ENCODE peak calls at places on chromosome 5, in five cellular contexts. A, P, J, N and K are unnamed samples.

GRCh38 chr5:143101740-143102386 is 301.6 kb downstream of the NR3C1 start:
- DNase-seq in A (no peak), P (no peak), J (no peak), N (peak), K (no peak)

GRCh38 chr5:42614509-42614908 is 142.1 kb upstream of the CCDC152 start:
- DNase-seq in A (no peak), P (no peak), J (no peak), N (no peak), K (no peak)

GRCh38 chr5:5313081-5313736 is 109.3 kb upstream of the ICE1 start:
- DNase-seq in A (no peak), P (no peak), J (peak), N (no peak), K (no peak)

GRCh38 chr5:142597546-142598337 is 88.1 kb downstream of the FGF1 start:
- DNase-seq in A (no peak), P (no peak), J (peak), N (peak), K (no peak)

GRCh38 chr5:157115502-157115901 is 6.7 kb upstream of the HAVCR2 start:
- DNase-seq in A (no peak), P (no peak), J (no peak), N (no peak), K (no peak)

GRCh38 chr5:124477577-124477976 is 268.9 kb downstream of the ZNF608 start:
- DNase-seq in A (no peak), P (no peak), J (no peak), N (no peak), K (no peak)

GRCh38 chr5:141849371-141850182 is 28.6 kb downstream of the PCDH1 start:
- DNase-seq in A (peak), P (peak), J (peak), N (peak), K (peak)

GRCh38 chr5:127307868-127308267 is 17.3 kb downstream of the MEGF10 start:
- DNase-seq in A (no peak), P (no peak), J (no peak), N (no peak), K (no peak)

GRCh38 chr5:142784405-142784955 is 14.3 kb downstream of the ARHGAP26 start:
- DNase-seq in A (no peak), P (no peak), J (no peak), N (no peak), K (no peak)

GRCh38 chr5:172713113-172713808 is 57.7 kb downstream of the DUSP1 start:
- DNase-seq in A (peak), P (peak), J (no peak), N (peak), K (peak)

GRCh38 chr5:112694853-112695709 is 42.6 kb upstream of the APC start:
- DNase-seq in A (no peak), P (no peak), J (no peak), N (peak), K (no peak)
- TF ChIP-seq TAF1 in A (no peak), P (no peak), J (no peak), N (no peak), K (no peak)

DNA sequence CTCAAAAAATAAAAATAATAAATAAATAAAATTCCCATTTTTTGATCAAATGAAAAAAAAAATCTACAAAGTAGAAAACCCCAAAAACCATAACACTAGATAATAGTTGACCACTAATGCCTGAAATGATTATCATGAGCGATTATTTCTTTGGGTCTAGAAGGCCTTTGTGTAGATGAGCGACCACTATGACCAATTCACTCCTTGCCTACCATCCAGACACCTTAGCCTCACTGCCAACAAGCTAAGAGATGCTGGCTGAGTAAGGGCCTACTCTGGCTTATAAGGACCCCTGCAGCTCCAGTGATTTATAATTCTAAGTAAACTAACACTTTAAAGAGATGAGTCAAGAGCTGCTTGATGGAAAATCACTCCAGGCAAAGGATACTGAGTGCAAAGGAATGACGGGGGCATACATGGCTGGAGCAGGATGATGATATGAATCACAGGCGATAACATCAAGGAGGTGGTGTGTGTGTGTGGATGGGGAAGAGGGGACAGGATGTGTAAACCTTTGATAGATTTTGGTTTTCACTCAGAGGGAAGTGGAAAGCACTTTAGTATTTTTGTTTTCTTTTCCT is 4.8 kb upstream of the F2RL1 start:
- DNase-seq in A (no peak), P (no peak), J (peak), N (no peak), K (no peak)
- TF ChIP-seq POLR2AphosphoS5 in A (no peak), P (no peak), J (no peak), N (no peak), K (no peak)

GRCh38 chr5:35771321-35771720 is 85.4 kb upstream of the IL7R start:
- DNase-seq in A (no peak), P (no peak), J (no peak), N (no peak), K (no peak)
- TF ChIP-seq TAF1 in A (no peak), P (no peak), J (no peak), N (no peak), K (no peak)

GRCh38 chr5:151132959-151133358 is 24.6 kb downstream of the ANXA6 start:
- DNase-seq in A (no peak), P (no peak), J (no peak), N (no peak), K (no peak)
- TF ChIP-seq POLR2AphosphoS5 in A (no peak), P (no peak), J (no peak), N (no peak), K (no peak)

GRCh38 chr5:61289241-61289640 is 42.8 kb upstream of the ZSWIM6 start:
- DNase-seq in A (no peak), P (no peak), J (no peak), N (no peak), K (no peak)
- TF ChIP-seq TAF1 in A (no peak), P (no peak), J (no peak), N (no peak), K (no peak)

DNA sequence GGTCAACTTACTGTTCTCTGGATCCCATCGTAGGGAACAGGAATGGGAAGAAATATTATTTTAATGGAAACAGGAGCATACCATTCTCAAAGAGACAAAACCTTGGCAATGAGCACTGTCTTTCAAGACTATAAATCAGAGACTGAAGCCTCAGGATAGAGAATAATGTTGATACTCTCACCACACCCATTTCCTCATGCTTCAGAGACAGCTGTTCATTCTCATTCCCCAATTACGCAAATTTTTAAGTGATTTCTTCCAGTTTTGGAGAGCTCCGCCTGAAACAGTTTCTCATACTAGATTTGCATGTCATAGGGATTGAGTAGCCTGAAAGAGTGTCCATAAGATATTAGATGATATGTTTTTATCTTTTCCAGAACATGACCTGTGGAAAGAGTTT is 290.5 kb upstream of the RASA1 start:
- DNase-seq in A (no peak), P (no peak), J (no peak), N (no peak), K (no peak)
- TF ChIP-seq POLR2AphosphoS5 in A (no peak), P (no peak), J (no peak), N (no peak), K (no peak)

GRCh38 chr5:168434746-168435321 is 51.4 kb upstream of the RARS1 start:
- DNase-seq in A (no peak), P (no peak), J (no peak), N (no peak), K (no peak)
- TF ChIP-seq TAF1 in A (no peak), P (no peak), J (no peak), N (no peak), K (no peak)

GRCh38 chr5:134758504-134759341 is at the start of gene DDX46:
- DNase-seq in A (peak), P (peak), J (peak), N (peak), K (peak)
- TF ChIP-seq POLR2AphosphoS5 in A (peak), P (peak), J (peak), N (peak), K (peak)

GRCh38 chr5:10202089-10202753 is 47.5 kb downstream of the ATPSCKMT start:
- DNase-seq in A (no peak), P (no peak), J (no peak), N (no peak), K (no peak)

GRCh38 chr5:10199700-10200099 is 50.0 kb downstream of the ATPSCKMT start:
- DNase-seq in A (no peak), P (no peak), J (no peak), N (no peak), K (no peak)

GRCh38 chr5:10198021-10198420 is 51.7 kb downstream of the ATPSCKMT start:
- DNase-seq in A (no peak), P (no peak), J (no peak), N (no peak), K (no peak)

DNA sequence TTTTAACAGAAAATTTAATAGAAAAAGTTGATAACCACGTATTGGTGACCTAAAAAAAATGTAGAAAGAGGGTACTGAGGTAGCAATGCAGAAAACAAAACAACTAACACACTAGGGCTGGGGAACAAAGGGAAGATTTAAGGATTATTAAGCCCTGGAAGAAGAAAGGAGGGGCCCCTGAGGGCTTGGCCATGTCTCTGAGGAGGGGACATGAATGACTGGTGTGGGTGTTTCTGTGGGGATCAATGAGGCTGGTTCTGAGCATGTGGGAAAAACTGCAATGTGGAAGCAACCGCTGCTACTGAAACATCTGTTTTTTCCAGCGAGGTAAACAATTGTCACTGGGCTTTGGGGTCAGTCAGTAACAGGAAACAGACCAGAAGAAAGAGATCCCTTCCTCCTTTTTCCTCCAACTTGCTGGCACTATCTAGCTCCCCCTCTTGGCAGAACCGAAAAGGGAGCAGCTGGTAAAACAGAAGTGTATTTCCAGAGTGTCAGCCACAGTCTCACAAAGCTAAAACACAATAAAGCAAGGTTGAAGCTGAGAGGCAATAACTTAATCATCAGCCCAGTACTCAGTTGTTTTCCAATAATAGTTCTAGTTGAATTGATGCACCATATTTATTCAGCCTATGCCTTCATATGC is 48.3 kb downstream of the ATPSCKMT start:
- DNase-seq in A (peak), P (no peak), J (no peak), N (peak), K (no peak)
- TF ChIP-seq TAF1 in A (no peak), P (no peak), J (no peak), N (no peak), K (no peak)

DNA sequence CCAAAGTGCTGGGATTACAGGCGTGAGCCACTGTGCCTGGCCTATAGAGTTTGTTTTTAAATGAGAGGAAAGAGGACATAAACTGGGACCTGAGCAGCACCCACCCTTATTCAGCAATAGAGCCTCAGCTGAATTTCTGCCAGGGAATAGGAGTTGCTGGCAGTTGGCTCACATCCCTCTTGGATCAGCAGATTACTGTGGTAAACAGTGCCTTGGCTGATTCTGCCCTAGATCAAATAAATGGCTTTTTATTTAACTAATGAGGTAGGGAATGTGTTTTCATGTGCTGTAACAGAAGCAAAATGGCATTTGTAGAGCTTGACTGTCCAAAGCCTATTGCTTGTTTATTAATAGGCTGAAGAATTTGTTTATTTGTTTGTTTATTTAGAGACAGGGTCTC is 2.1 kb downstream of the ARHGEF37 start:
- DNase-seq in A (no peak), P (no peak), J (no peak), N (no peak), K (no peak)
- TF ChIP-seq POLR2AphosphoS5 in A (no peak), P (no peak), J (no peak), N (no peak), K (no peak)